ENCODE peak calls at places on chromosome 6, in nine cellular contexts. X is lower leg skin; Q is head of caudate nucleus; R is HFF-Myc; W is activated CD4-positive, CD25-positive, alpha-beta regulatory T cell; S is Peyer's patch; V is GM20000; U is left colon; D is tibial nerve. F is an unnamed sample.

GRCh38 chr6:138972226-138972665 is 15.8 kb downstream of the REPS1 start:
- DNase-seq in Q (no peak), V (no peak), D (no peak), S (no peak), W (no peak), U (no peak), R (no peak), X (no peak), F (no peak)

GRCh38 chr6:71291991-71292390 is 3.4 kb downstream of the OGFRL1 start:
- DNase-seq in U (no peak), Q (no peak), W (no peak), X (no peak), S (no peak), V (no peak), R (no peak), D (no peak), F (no peak)

GRCh38 chr6:38813026-38813425 is 97.9 kb downstream of the DNAH8 start:
- DNase-seq in X (no peak), Q (no peak), R (no peak), W (no peak), S (no peak), D (no peak), V (no peak), U (no peak), F (no peak)

GRCh38 chr6:104326173-104327001 is 533.3 kb downstream of the HACE1 start:
- DNase-seq in R (no peak), W (no peak), X (no peak), V (peak; percentile 9), U (no peak), D (no peak), Q (no peak), S (no peak), F (no peak)

GRCh38 chr6:82006027-82006738 is 241.4 kb downstream of the IBTK start:
- DNase-seq in V (no peak), S (no peak), X (no peak), D (no peak), Q (peak; percentile 17), W (no peak), R (no peak), U (no peak), F (no peak)

GRCh38 chr6:25006565-25007001 is 70.8 kb upstream of the RIPOR2 start:
- DNase-seq in W (no peak), R (no peak), Q (peak; percentile 42), U (peak; percentile 68), V (no peak), S (no peak), D (no peak), X (peak; percentile 88), F (peak; percentile 65)

GRCh38 chr6:98384766-98385165 is 449.6 kb upstream of the POU3F2 start:
- DNase-seq in Q (no peak), U (no peak), W (no peak), R (no peak), D (no peak), S (no peak), V (no peak), X (no peak), F (no peak)

GRCh38 chr6:28709478-28710349 is 184.0 kb downstream of the GPX5 start:
- DNase-seq in W (no peak), V (no peak), Q (no peak), S (no peak), X (no peak), R (no peak), D (no peak), U (no peak), F (no peak)

GRCh38 chr6:36333889-36334288 is 2.8 kb downstream of the BNIP5 start:
- DNase-seq in D (no peak), S (no peak), V (no peak), U (no peak), Q (no peak), W (no peak), X (no peak), R (no peak), F (no peak)

GRCh38 chr6:144283781-144284473 is 1.2 kb upstream of the UTRN start:
- DNase-seq in X (no peak), Q (no peak), D (no peak), S (no peak), U (no peak), V (peak; percentile 25), W (no peak), R (no peak), F (no peak)

GRCh38 chr6:163761491-163761890 is 347.0 kb downstream of the QKI start:
- DNase-seq in U (no peak), Q (no peak), R (no peak), S (no peak), D (no peak), X (no peak), W (no peak), V (no peak), F (no peak)

GRCh38 chr6:29656798-29657197 is at the start of gene MOG:
- DNase-seq in S (no peak), D (no peak), R (no peak), V (no peak), Q (peak; percentile 89), X (no peak), U (no peak), W (no peak), F (no peak)

F was measured in mucosa of descending colon.